ENCODE peak calls at places on chromosomes 6 and 20, in eight cellular contexts. H, R, X, Q, K, M, Z and Y are unnamed samples.

GRCh38 chr20:58778774-58779173 is 71.9 kb downstream of the GNAS-AS1 start:
- DNase-seq in R (no peak), Q (no peak), M (no peak), K (no peak), X (no peak), H (no peak), Z (no peak), Y (no peak)

GRCh38 chr20:62437430-62437829 is 10.1 kb upstream of the RBBP8NL start:
- DNase-seq in Q (no peak), M (no peak), X (no peak), H (no peak), R (no peak), K (no peak), Z (no peak), Y (no peak)

GRCh38 chr6:155306958-155307357 is 7.3 kb downstream of the TFB1M start:
- DNase-seq in H (no peak), Q (no peak), X (no peak), M (no peak), K (no peak), R (no peak), Z (no peak), Y (no peak)

GRCh38 chr20:48246391-48246790 is 461.1 kb upstream of the SULF2 start:
- DNase-seq in K (no peak), R (no peak), Z (no peak), Q (no peak), H (no peak), X (no peak), M (no peak), Y (no peak)

GRCh38 chr6:169702640-169703246 is 817 bp downstream of the C6orf120 start:
- DNase-seq in Q (no peak), Z (no peak), X (peak), K (peak), H (no peak), M (no peak), R (no peak), Y (no peak)

GRCh38 chr6:72560721-72561593 is 60.9 kb upstream of the KCNQ5 start:
- DNase-seq in X (peak), K (no peak), H (no peak), Z (no peak), R (peak), Q (no peak), M (no peak), Y (no peak)

GRCh38 chr6:16139541-16139940 is 10.7 kb downstream of the MYLIP start:
- DNase-seq in H (no peak), Z (no peak), X (no peak), Q (no peak), K (no peak), R (no peak), M (no peak), Y (no peak)

GRCh38 chr20:34527016-34527415 is 10.8 kb downstream of the DYNLRB1 start:
- DNase-seq in Q (no peak), R (no peak), X (no peak), M (no peak), K (no peak), Z (no peak), H (no peak), Y (no peak)

GRCh38 chr6:40604082-40604481 is 16.9 kb upstream of the LRFN2 start:
- DNase-seq in Z (no peak), K (no peak), Q (no peak), X (no peak), R (no peak), H (no peak), M (no peak), Y (no peak)

GRCh38 chr6:87763901-87764300 is 61.9 kb upstream of the AKIRIN2 start:
- DNase-seq in R (no peak), M (no peak), X (no peak), Q (no peak), Z (no peak), H (no peak), K (no peak), Y (no peak)

GRCh38 chr6:80174931-80175572 is 68.6 kb downstream of the BCKDHB start:
- DNase-seq in M (no peak), R (no peak), X (no peak), Z (no peak), H (no peak), K (no peak), Q (no peak), Y (no peak)

GRCh38 chr20:45365444-45365970 is 2.6 kb downstream of the SYS1 start:
- DNase-seq in H (no peak), Q (no peak), X (no peak), K (no peak), M (no peak), R (no peak), Z (no peak), Y (no peak)

GRCh38 chr6:57040011-57040410 is 6.5 kb upstream of the KIAA1586 start:
- DNase-seq in X (peak), Q (no peak), Z (peak), M (no peak), R (no peak), H (no peak), K (no peak), Y (no peak)

GRCh38 chr20:8129211-8129986 is 2.7 kb upstream of the PLCB1 start:
- DNase-seq in Z (no peak), X (no peak), R (no peak), K (peak), Q (no peak), H (no peak), M (no peak), Y (no peak)

GRCh38 chr6:78397537-78397936 is 469.8 kb upstream of the IRAK1BP1 start:
- DNase-seq in K (no peak), R (no peak), M (no peak), Q (no peak), X (no peak), H (no peak), Z (no peak), Y (no peak)

GRCh38 chr20:24465730-24466129 is 3.7 kb upstream of the SYNDIG1 start:
- DNase-seq in Z (no peak), Q (no peak), R (no peak), X (no peak), M (no peak), H (no peak), K (no peak), Y (no peak)

DNA sequence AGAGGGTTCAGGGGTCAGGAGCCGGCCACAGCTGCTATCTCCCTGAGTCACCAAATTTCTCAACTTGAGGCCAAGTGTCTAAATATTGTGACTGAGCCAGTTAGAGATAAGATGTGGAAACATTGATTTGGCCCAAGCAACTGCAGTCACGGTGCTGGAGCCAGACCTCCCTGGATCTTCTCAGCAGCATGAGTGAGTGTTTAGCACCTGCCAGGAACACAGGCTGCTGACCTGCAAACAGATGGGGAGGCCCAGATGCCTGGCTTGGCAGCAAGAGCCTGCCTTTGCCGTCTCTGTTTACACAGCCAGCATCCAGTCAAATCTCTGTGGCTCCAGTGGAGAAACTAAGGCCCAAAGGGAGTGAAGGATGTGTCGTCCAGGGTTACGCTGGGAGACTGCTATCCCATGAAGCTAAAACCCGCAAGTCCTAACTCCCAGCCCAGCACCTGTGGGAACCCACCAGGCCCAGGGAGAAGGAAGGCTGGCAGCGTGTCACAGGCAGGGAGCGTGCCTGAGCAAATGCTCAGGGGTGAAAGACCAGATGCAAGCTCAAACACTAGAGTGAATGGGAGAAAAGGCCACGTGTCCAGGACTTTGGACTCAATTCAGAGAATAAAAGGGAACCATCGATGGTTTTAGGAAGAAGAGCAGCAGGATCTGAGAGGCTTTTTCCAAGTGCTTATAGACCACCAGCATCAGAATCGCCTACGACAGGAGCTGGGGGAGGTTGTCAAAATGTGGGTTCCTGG is 15.9 kb upstream of the PTGIS start:
- DNase-seq in K (peak), X (no peak), H (no peak), Z (no peak), Q (peak), R (peak), M (no peak), Y (no peak)
- TF ChIP-seq POLR2AphosphoS5 in K (peak), X (no peak), H (no peak), Z (no peak), Q (no peak), R (peak), M (no peak), Y (no peak)

DNA sequence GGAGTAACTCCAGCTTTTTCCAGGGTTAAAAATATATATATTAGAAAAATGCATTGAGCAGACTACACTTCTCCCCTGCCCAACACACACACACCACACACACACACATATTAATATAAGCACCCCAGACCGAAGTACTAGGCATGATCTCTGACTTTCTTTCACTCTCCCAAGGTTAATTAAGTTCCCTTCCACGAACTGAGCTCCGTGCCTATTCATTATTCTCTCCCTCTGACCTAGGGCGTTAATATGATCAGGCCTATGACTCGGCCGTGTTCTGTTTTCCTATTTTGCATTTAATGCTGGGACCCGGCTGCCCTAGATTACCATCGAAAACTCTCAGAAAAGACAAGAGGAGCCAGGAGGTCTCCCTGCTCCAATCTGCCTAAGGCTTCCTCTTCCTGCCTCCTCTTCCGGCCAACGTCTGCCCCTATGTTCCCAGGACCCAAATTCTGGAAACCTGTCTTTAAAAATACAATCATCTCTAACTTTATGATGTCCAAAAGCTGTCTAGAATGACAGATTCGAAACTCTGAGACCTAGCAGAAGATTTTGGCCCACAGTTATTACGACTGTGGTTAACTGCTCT is 6.1 kb upstream of the POU3F2 start:
- DNase-seq in H (no peak), X (peak), Z (no peak), K (no peak), M (no peak), R (no peak), Q (no peak), Y (no peak)
- TF ChIP-seq EZH2 in H (no peak), X (peak), Z (no peak), K (no peak), M (no peak), R (no peak), Q (no peak), Y (no peak)

GRCh38 chr6:44245391-44245911 is 1.4 kb upstream of the HSP90AB1 start:
- DNase-seq in Q (no peak), H (no peak), K (no peak), M (no peak), Z (no peak), R (no peak), X (no peak), Y (no peak)
- H3K27ac ChIP-seq in Q (no peak), H (peak), K (peak), M (no peak), Z (peak), R (no peak), X (peak), Y (no peak)

GRCh38 chr6:94045473-94045872 is 626.1 kb upstream of the EPHA7 start:
- DNase-seq in R (no peak), M (no peak), H (no peak), K (no peak), Z (no peak), Q (no peak), X (peak), Y (no peak)
- TF ChIP-seq POLR2AphosphoS5 in R (no peak), M (no peak), H (no peak), K (no peak), Z (no peak), Q (no peak), X (no peak), Y (no peak)